ENCODE peak calls at places on chromosomes 16 and 17, in nine cellular contexts. W, O, H, A, U, M, Z, J and E are unnamed samples.

GRCh38 chr17:75840779-75841123 is 3.5 kb downstream of the UNC13D start:
- DNase-seq in W (no peak), O (no peak), H (no peak), A (no peak), U (no peak), M (no peak), Z (no peak), J (no peak), E (no peak)

GRCh38 chr17:30290696-30291570 is 811 bp downstream of the BLMH start:
- DNase-seq in W (peak; percentile 33), O (peak; percentile 11), H (peak; percentile 70), A (peak; percentile 29), U (peak; percentile 66), M (no peak), Z (peak; percentile 11), J (peak; percentile 74), E (peak; percentile 64)

GRCh38 chr17:37476431-37477130 is 13.1 kb upstream of the DUSP14 start:
- DNase-seq in W (peak; percentile 82), O (peak; percentile 82), H (no peak), A (peak; percentile 82), U (no peak), M (peak; percentile 90), Z (peak; percentile 30), J (no peak), E (peak; percentile 62)

GRCh38 chr16:70770968-70771552 is 29.9 kb downstream of the VAC14 start:
- DNase-seq in W (peak; percentile 62), O (peak; percentile 48), H (peak; percentile 77), A (peak; percentile 58), U (peak; percentile 73), M (peak; percentile 56), Z (peak; percentile 47), J (peak; percentile 64), E (peak; percentile 84)

GRCh38 chr17:6269474-6269873 is 165.4 kb downstream of the AIPL1 start:
- DNase-seq in W (peak; percentile 36), O (peak; percentile 25), H (peak; percentile 82), A (peak; percentile 4), U (no peak), M (no peak), Z (no peak), J (peak; percentile 35), E (peak; percentile 35)

GRCh38 chr17:49483588-49484509 is 11.2 kb upstream of the NGFR start:
- DNase-seq in W (no peak), O (no peak), H (no peak), A (no peak), U (no peak), M (no peak), Z (no peak), J (no peak), E (no peak)

GRCh38 chr16:29883987-29884386 is 15.4 kb downstream of the SEZ6L2 start:
- DNase-seq in W (no peak), O (no peak), H (no peak), A (no peak), U (no peak), M (no peak), Z (no peak), J (no peak), E (no peak)

GRCh38 chr17:60006160-60006559 is 41.6 kb upstream of the RNFT1 start:
- DNase-seq in W (no peak), O (no peak), H (no peak), A (no peak), U (no peak), M (no peak), Z (no peak), J (no peak), E (no peak)

GRCh38 chr16:48115299-48115698 is 40.5 kb downstream of the ABCC12 start:
- DNase-seq in W (no peak), O (no peak), H (no peak), A (no peak), U (no peak), M (no peak), Z (no peak), J (no peak), E (no peak)

GRCh38 chr17:8941520-8941919 is 24.0 kb downstream of the PIK3R5 start:
- DNase-seq in W (no peak), O (no peak), H (no peak), A (no peak), U (peak; percentile 87), M (no peak), Z (no peak), J (no peak), E (no peak)

GRCh38 chr16:19338335-19338734 is 52.8 kb downstream of the CLEC19A start:
- DNase-seq in W (no peak), O (no peak), H (no peak), A (no peak), U (no peak), M (no peak), Z (no peak), J (peak; percentile 22), E (no peak)

GRCh38 chr17:35373532-35373983 is at the start of gene SLFN11:
- DNase-seq in W (peak; percentile 93), O (peak; percentile 96), H (peak; percentile 55), A (peak; percentile 97), U (peak; percentile 94), M (peak; percentile 64), Z (peak; percentile 92), J (peak; percentile 63), E (peak; percentile 91)

GRCh38 chr17:34556384-34556783 is 23.0 kb upstream of the TMEM132E start:
- DNase-seq in W (peak; percentile 37), O (no peak), H (peak; percentile 87), A (peak; percentile 13), U (no peak), M (no peak), Z (no peak), J (no peak), E (no peak)

GRCh38 chr17:2054740-2055493 is at the start of gene HIC1:
- DNase-seq in W (peak; percentile 79), O (peak; percentile 74), H (peak; percentile 82), A (peak; percentile 64), U (peak; percentile 90), M (peak; percentile 64), Z (peak; percentile 79), J (peak; percentile 92), E (peak; percentile 69)

GRCh38 chr16:84950906-84951305 is 60.4 kb downstream of the ZDHHC7 start:
- DNase-seq in W (no peak), O (no peak), H (peak; percentile 72), A (no peak), U (no peak), M (no peak), Z (no peak), J (peak; percentile 51), E (no peak)

GRCh38 chr17:54899201-54899600 is 1.5 kb upstream of the TOM1L1 start:
- DNase-seq in W (no peak), O (no peak), H (no peak), A (no peak), U (no peak), M (no peak), Z (no peak), J (no peak), E (no peak)

GRCh38 chr17:54901230-54901847 is 687 bp downstream of the TOM1L1 start:
- DNase-seq in W (peak; percentile 49), O (peak; percentile 66), H (peak; percentile 6), A (peak; percentile 61), U (peak; percentile 61), M (no peak), Z (no peak), J (peak; percentile 57), E (peak; percentile 76)

GRCh38 chr17:54899721-54900456 is 763 bp upstream of the TOM1L1 start:
- DNase-seq in W (no peak), O (no peak), H (peak; percentile 70), A (no peak), U (no peak), M (no peak), Z (no peak), J (no peak), E (no peak)

GRCh38 chr17:54902017-54902416 is 1.4 kb downstream of the TOM1L1 start:
- DNase-seq in W (no peak), O (no peak), H (no peak), A (no peak), U (no peak), M (no peak), Z (no peak), J (no peak), E (no peak)

DNA sequence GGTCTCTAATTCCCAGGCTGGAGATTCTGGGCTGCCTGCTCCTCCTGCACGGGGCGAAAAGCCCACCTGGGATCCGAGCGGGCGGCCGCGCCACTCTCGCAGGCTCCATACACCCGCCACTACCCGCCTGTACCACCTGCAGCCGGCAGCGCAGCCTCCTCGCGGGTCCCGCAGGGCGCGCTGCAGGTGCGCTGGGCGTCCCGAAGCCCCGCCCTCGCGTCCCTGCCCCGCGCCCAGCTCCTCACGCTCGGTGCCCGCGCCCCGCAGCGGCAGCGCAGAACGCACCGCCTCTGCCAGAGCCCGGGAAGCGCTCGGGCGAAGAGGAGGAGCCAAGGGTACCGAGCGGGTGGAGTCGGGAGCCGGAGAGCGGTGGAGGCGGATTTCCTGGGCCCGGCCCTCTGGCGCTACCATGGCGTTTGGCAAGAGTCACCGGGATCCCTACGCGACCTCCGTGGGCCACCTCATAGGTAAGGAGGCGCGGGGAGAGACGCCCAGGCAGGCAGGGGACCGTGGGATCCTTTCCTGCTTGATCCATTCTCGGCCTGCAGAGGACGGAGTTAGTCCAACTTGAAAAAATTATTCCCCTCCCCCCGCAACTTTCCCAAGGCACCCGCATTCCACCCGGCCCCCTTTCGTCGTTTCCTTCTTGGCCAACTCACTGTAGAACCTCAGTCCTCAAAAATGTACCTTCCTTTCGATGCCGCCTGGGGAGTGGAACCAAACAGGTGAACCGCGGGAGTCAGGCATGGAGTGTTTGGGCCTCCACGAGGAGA is at the start of gene TOM1L1:
- DNase-seq in W (peak; percentile 55), O (peak; percentile 57), H (peak; percentile 94), A (peak; percentile 48), U (peak; percentile 88), M (peak; percentile 67), Z (peak; percentile 53), J (peak; percentile 89), E (peak; percentile 57)
- TF ChIP-seq CTCF in W (peak; percentile 9), O (no peak), H (no peak), A (no peak), U (no peak), M (peak; percentile 13), Z (no peak), J (no peak), E (peak; percentile 12)

GRCh38 chr16:74107795-74108610 is 188.6 kb upstream of the PSMD7 start:
- DNase-seq in W (peak; percentile 7), O (peak; percentile 11), H (peak; percentile 87), A (peak; percentile 33), U (peak; percentile 49), M (no peak), Z (peak; percentile 13), J (peak; percentile 42), E (peak; percentile 1)
- H3K4me3 ChIP-seq in W (no peak overlapping the region), O (no peak overlapping the region), H (no peak overlapping the region), A (no peak overlapping the region), U (no peak overlapping the region), M (no peak overlapping the region), Z (no peak overlapping the region), J (peak overlapping the region; percentile 35), E (no peak overlapping the region)

DNA sequence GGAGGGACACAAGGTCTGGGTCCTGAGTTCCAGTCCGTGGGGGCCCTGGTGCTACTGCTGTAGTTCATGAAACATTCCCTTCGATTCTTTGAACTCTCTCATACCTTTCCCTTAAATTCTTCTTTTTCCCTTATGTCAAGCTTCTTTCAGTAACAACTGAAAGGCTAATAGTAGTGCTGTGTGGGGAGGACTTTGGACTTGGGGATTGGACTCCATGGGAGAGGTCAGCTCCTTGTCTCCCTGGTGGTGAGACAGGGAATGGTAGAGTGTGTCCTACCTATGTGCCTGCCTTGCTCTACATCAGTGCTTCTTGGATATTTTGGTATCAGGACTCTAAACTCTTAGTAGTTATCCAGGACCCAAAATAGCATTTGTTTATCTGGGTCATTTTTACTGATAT is 628.1 kb downstream of the WWOX start:
- DNase-seq in W (no peak), O (no peak), H (peak; percentile 34), A (no peak), U (peak; percentile 58), M (no peak), Z (no peak), J (no peak), E (no peak)
- TF ChIP-seq CTCF in W (no peak), O (no peak), H (peak; percentile 28), A (no peak), U (no peak), M (no peak), Z (no peak), J (no peak), E (no peak)

GRCh38 chr16:28259091-28259780 is 33.1 kb upstream of the SBK1 start:
- DNase-seq in W (no peak), O (no peak), H (no peak), A (no peak), U (no peak), M (no peak), Z (no peak), J (no peak), E (no peak)
- H3K4me3 ChIP-seq in W (no peak overlapping the region), O (no peak overlapping the region), H (no peak overlapping the region), A (no peak overlapping the region), U (no peak overlapping the region), M (no peak overlapping the region), Z (peak overlapping the region; percentile 54), J (no peak overlapping the region), E (no peak overlapping the region)